ENCODE peak calls at places on chromosomes 13 and 19, in four cellular contexts. Y, P, A and L are unnamed samples.

GRCh38 chr13:25286308-25286968 is 850 bp downstream of the MTMR6 start:
- DNase-seq in Y (no peak), P (peak), A (no peak), L (no peak)

GRCh38 chr19:7869453-7869909 is 4.7 kb downstream of the PRR36 start:
- DNase-seq in Y (no peak), P (peak), A (peak), L (peak)

GRCh38 chr13:29522044-29522685 is 73.3 kb downstream of the SLC7A1 start:
- DNase-seq in Y (peak), P (no peak), A (no peak), L (no peak)

GRCh38 chr13:72692884-72693514 is 34.4 kb downstream of the MZT1 start:
- DNase-seq in Y (no peak), P (no peak), A (no peak), L (no peak)

GRCh38 chr19:58053480-58054156 is 5.5 kb upstream of the ZNF135 start:
- DNase-seq in Y (no peak), P (no peak), A (no peak), L (no peak)

GRCh38 chr19:23882493-23882892 is 32.2 kb upstream of the ZNF726 start:
- DNase-seq in Y (no peak), P (no peak), A (no peak), L (no peak)

GRCh38 chr13:21050288-21051197 is 10.8 kb downstream of the LATS2 start:
- DNase-seq in Y (no peak), P (no peak), A (no peak), L (no peak)

GRCh38 chr13:48161530-48162179 is 66.8 kb upstream of the MED4 start:
- DNase-seq in Y (no peak), P (no peak), A (peak), L (no peak)

GRCh38 chr19:7792286-7792685 is 29.2 kb downstream of the CLEC4M start:
- DNase-seq in Y (no peak), P (no peak), A (no peak), L (no peak)

GRCh38 chr19:15253513-15253912 is 21.3 kb upstream of the EPHX3 start:
- DNase-seq in Y (no peak), P (no peak), A (no peak), L (no peak)

GRCh38 chr19:11578342-11579142 is 1.1 kb upstream of the ACP5 start:
- DNase-seq in Y (no peak), P (peak), A (peak), L (no peak)

GRCh38 chr13:26965058-26965380 is 204.4 kb upstream of the GPR12 start:
- DNase-seq in Y (no peak), P (no peak), A (no peak), L (no peak)

GRCh38 chr13:50357586-50358118 is 342.4 kb downstream of the KCNRG start:
- DNase-seq in Y (peak), P (no peak), A (no peak), L (no peak)

GRCh38 chr13:34044660-34045080 is 226.7 kb downstream of the RFC3 start:
- DNase-seq in Y (peak), P (no peak), A (no peak), L (no peak)

GRCh38 chr13:101025925-101026324 is 351.3 kb upstream of the TMTC4 start:
- DNase-seq in Y (no peak), P (no peak), A (no peak), L (no peak)

GRCh38 chr13:45198924-45199323 is 1.9 kb downstream of the KCTD4 start:
- DNase-seq in Y (no peak), P (no peak), A (no peak), L (no peak)
- TF ChIP-seq CTCF in Y (no peak), P (no peak), A (no peak), L (no peak)

GRCh38 chr19:45444318-45445041 is 20.8 kb upstream of the ERCC1 start:
- DNase-seq in Y (no peak), P (peak), A (peak), L (no peak)
- TF ChIP-seq CTCF in Y (no peak), P (no peak), A (no peak), L (peak)

GRCh38 chr13:114234645-114235421 is at the start of gene CDC16:
- DNase-seq in Y (peak), P (peak), A (peak), L (peak)
- TF ChIP-seq CTCF in Y (no peak), P (no peak), A (peak), L (peak)

GRCh38 chr13:77918391-77919261 is at the start of gene EDNRB:
- DNase-seq in Y (no peak), P (no peak), A (peak), L (peak)
- TF ChIP-seq CTCF in Y (no peak), P (no peak), A (no peak), L (no peak)

DNA sequence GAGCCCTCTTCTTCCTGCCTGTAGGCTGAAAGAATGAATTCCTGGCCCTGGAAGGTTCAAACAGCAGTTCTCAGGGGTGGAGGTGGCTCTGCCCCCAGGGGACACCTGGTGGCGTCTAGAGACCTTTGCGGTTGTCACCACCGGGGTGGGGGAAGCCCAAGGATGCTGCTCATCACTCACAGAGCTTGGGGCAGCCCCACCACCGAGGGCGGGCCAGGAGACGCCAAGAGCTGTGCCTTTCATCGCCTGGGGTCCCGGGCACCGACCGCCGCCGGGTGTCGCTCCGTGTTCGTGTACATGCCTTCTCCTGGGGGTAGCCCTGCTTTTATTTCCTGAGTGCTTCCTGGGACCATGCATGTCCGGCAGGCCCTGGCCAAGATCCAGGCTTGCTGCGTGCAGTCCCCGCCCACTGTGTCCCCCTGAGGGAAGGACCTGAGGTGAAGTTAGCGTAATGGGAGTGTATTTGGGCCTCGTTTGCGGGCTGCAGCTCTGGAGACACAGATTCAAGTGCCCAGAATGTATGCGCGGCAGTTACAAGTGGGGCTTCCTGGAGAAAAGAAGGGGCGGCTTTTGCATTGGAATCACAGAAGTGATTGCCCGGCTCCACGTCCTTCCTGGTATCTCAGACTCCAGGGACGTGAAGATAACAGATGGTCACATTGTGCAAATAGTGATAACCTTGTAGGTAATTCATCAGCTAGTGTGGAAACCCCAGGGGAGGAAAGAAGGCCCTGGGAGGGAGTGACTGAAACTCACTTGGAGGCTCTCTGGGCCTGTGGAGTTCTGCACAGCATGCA is 7.8 kb downstream of the DOT1L start:
- DNase-seq in Y (no peak), P (peak), A (no peak), L (no peak)
- TF ChIP-seq CTCF in Y (no peak), P (no peak), A (no peak), L (peak)

DNA sequence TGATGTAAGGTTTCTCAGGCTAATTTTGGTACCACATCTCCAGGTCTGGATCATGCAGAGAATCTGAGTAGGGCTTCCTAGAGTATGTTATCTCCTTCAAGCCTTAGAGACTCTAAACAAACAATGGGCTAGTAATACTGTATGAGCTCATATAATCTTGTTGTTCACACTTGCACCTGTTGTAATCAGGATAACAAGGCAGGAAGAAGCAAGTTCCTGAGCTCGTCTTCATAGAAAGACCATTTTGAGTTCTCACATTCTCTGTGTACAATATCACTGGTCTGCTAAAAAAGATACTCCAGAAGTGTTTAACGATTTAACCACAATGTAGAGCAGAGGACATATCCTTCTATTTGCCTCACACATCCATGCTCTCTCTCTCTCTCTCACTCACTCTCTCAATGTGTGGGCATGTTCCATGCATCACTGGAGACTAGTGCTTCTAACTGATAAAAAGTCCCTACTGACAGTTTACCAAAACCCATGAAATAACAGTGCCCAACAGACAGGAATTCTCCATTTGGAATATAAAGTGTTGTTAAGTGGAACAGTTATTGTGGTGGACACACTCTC is 122.9 kb downstream of the MIPEP start:
- DNase-seq in Y (no peak), P (no peak), A (no peak), L (no peak)
- TF ChIP-seq CTCF in Y (no peak), P (no peak), A (no peak), L (no peak)

GRCh38 chr19:48418317-48419064 is 25.0 kb downstream of the GRIN2D start:
- DNase-seq in Y (no peak), P (no peak), A (no peak), L (no peak)
- TF ChIP-seq CTCF in Y (peak), P (no peak), A (no peak), L (peak)

DNA sequence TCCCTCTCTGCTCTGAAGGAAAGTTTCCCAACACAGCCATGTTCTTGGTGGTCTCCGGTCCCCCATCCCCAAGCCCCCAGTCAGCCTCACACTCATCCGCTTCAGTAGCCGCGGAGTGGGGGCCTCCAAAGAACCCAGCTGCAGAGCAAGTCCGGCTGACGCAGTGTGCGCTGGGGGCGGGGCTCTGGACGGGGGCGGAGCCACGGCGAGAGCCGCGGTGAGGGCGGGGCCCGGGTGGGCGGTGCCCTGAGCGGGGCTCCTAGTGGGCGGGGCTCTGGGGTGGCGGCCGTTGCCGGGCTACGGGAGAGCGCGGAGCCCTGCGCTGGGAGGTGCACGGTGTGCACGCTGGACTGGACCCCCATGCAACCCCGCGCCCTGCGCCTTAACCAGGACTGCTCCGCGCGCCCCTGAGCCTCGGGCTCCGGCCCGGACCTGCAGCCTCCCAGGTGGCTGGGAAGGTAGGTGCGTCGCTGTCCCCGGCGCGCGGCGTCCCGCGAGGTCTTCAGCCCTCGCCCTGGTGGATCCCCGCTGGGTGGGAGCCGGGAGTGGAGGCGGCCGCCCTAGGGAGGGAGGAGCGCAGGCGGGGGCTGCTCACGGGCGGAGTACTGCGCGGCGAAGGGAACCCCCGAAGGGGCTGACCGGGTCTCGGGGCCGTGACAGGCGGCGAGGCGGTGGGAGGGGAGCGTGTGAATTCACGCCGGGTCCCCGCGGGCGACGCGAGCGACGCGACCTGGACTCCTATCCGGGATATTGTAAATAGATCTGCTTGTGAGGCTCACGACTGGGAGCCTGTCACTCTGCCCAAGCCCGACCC is 9.1 kb downstream of the TNFRSF19 start:
- DNase-seq in Y (peak), P (peak), A (peak), L (peak)
- TF ChIP-seq CTCF in Y (no peak), P (no peak), A (no peak), L (peak)